ENCODE peak calls at places on chromosomes 16 and 17, in six cellular contexts. M, Y, K, Z, T and O are unnamed samples.

GRCh38 chr16:71854369-71854948 is 8.7 kb downstream of the ATXN1L start:
- DNase-seq in M (no peak), Y (no peak), K (no peak), Z (no peak), T (no peak), O (no peak)

GRCh38 chr17:38556234-38556633 is 49.5 kb downstream of the SRCIN1 start:
- DNase-seq in M (no peak), Y (no peak), K (no peak), Z (no peak), T (no peak), O (no peak)

GRCh38 chr16:64089697-64090096 is 1032.2 kb downstream of the CDH11 start:
- DNase-seq in M (peak), Y (peak), K (peak), Z (no peak), T (peak), O (peak)

GRCh38 chr16:920722-921121 is 50.1 kb downstream of the LMF1 start:
- DNase-seq in M (no peak), Y (no peak), K (peak), Z (no peak), T (peak), O (no peak)

GRCh38 chr16:24218299-24218698 is 37.8 kb upstream of the CACNG3 start:
- DNase-seq in M (no peak), Y (no peak), K (no peak), Z (no peak), T (no peak), O (no peak)

GRCh38 chr17:61389670-61390478 is 9.8 kb upstream of the TBX2 start:
- DNase-seq in M (peak), Y (no peak), K (peak), Z (no peak), T (peak), O (peak)

GRCh38 chr16:57534337-57534880 is 2.0 kb downstream of the CCDC102A start:
- DNase-seq in M (peak), Y (no peak), K (no peak), Z (no peak), T (no peak), O (no peak)

GRCh38 chr17:71232801-71233559 is 887.8 kb upstream of the SOX9 start:
- DNase-seq in M (no peak), Y (no peak), K (peak), Z (no peak), T (peak), O (no peak)

GRCh38 chr17:50259484-50260324 is 14.6 kb upstream of the TMEM92 start:
- DNase-seq in M (peak), Y (no peak), K (no peak), Z (no peak), T (no peak), O (no peak)

GRCh38 chr16:77918792-77919707 is 103.3 kb upstream of the CLEC3A start:
- DNase-seq in M (no peak), Y (no peak), K (peak), Z (no peak), T (peak), O (no peak)

GRCh38 chr17:44733753-44734152 is 25.0 kb upstream of the ADAM11 start:
- DNase-seq in M (peak), Y (no peak), K (no peak), Z (no peak), T (no peak), O (peak)

GRCh38 chr16:68995011-68995504 is 110.4 kb upstream of the HAS3 start:
- DNase-seq in M (peak), Y (no peak), K (peak), Z (peak), T (peak), O (peak)

GRCh38 chr16:49453983-49454382 is 80.4 kb downstream of the C16orf78 start:
- DNase-seq in M (no peak), Y (no peak), K (no peak), Z (no peak), T (no peak), O (no peak)

DNA sequence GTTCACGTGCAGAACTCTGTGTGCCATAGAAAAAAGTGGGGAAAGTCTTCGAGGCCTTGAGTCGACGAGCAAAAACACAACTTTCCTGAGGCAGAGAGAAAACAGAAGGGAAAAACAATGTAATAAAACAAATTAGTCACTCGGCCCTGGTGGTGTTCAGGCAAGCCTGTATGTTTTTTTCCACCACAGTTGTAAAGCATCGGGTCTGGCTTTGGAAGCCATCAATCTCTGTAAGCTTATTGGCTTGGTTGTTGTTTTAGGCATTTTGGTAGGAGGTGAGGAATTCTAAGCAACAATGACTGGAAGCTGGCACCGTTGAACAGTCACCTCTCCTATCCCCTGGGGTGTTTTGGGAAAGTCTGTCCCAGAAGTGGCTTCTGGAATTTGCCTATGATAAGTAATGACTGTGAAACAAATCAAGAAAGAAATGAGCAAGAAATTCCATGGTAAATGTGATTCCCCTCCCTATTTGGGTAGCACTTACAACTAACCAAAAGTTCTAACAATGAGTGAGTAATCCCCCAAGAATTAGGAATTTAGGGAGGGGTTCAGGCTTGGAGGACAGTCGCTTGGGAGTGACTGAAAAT is 2.8 kb downstream of the CDH13 start:
- DNase-seq in M (no peak), Y (no peak), K (peak), Z (no peak), T (peak), O (peak)
- H3K9ac ChIP-seq in M (no peak), Y (no peak), K (no peak), Z (no peak), T (peak), O (no peak)

DNA sequence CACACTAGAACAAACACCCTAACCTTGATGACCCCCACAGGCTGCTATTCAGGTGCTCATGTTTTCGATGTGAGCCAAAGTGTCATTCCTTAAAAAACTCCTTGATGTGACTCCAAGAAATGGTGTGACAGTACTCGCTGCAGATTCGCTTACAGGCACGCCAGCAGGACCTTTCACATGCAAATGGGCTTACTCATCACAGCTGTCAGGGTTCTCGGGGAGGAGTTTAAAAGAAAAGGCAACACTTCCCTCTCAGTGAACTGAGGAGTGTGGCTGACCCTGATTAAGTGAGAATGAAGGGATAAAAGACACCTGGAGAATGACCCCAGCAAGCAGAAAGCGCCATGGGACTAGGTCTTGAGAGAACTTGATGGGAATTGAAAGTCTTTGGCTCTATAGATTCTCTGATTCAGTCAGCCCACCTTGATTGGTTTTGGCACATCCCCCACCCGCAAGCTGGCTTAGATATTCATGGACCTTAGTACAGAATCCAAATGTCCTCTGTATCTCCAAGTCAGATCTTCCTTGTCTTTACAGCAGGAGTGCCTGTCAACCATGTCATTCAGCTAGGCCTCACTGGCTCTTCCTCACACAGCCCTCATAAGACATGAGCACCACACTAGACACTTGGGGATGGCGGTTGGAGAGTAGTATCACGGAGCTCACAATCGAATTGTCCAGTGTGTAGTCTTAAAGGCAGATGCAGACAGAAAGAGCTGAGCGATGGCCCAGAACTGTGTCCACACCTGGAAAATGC is 82.6 kb downstream of the HIC1 start:
- DNase-seq in M (peak), Y (peak), K (peak), Z (peak), T (peak), O (peak)
- H2BK15ac ChIP-seq in M (no peak), Y (no peak), K (peak), Z (no peak), T (no peak), O (no peak)

GRCh38 chr17:75088902-75089417 is 1.2 kb downstream of the SLC16A5 start:
- DNase-seq in M (peak), Y (no peak), K (no peak), Z (no peak), T (peak), O (peak)

GRCh38 chr17:75090871-75091854 is 3.4 kb downstream of the SLC16A5 start:
- DNase-seq in M (peak), Y (no peak), K (no peak), Z (no peak), T (no peak), O (no peak)

GRCh38 chr17:75093543-75094158 is 5.9 kb downstream of the SLC16A5 start:
- DNase-seq in M (no peak), Y (no peak), K (no peak), Z (no peak), T (no peak), O (no peak)

GRCh38 chr17:75094871-75095399 is 7.2 kb downstream of the SLC16A5 start:
- DNase-seq in M (no peak), Y (no peak), K (no peak), Z (no peak), T (no peak), O (no peak)

GRCh38 chr17:75091855-75092327 is 4.1 kb downstream of the SLC16A5 start:
- DNase-seq in M (no peak), Y (no peak), K (no peak), Z (no peak), T (peak), O (no peak)
- H3K9ac ChIP-seq in M (no peak), Y (peak), K (no peak), Z (no peak), T (no peak), O (peak)

GRCh38 chr16:88026964-88027938 is 76.0 kb downstream of the BANP start:
- DNase-seq in M (no peak), Y (no peak), K (no peak), Z (no peak), T (no peak), O (no peak)
- H2BK15ac ChIP-seq in M (no peak), Y (no peak), K (no peak), Z (no peak), T (no peak), O (no peak)

DNA sequence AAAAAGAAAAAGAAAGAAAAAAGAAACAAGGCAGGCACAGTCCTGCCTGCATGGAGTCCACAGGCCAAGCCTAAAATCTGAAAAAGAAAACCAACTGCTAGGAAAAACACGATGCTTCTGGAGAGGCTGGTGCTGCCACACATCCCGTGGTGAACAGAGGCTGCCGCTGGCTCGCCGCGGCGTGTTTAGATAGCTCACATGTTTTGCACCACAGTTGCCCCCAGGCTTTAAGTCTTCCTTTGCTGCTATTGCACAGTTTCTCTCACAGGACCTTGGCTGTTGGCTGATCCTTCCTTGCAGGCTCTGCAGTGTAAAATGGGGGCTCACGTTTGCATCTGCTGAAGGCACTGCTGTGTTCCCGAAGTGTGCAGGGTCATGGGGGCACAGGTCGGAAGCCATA is 8.6 kb downstream of the SLC6A4 start:
- DNase-seq in M (no peak), Y (no peak), K (no peak), Z (no peak), T (no peak), O (no peak)
- H3K9ac ChIP-seq in M (no peak), Y (peak), K (no peak), Z (no peak), T (no peak), O (no peak)

GRCh38 chr16:67943256-67943618 is 683 bp downstream of the LCAT start:
- DNase-seq in M (no peak), Y (no peak), K (no peak), Z (no peak), T (no peak), O (no peak)

GRCh38 chr16:67941469-67942199 is 2.3 kb downstream of the LCAT start:
- DNase-seq in M (no peak), Y (no peak), K (no peak), Z (no peak), T (no peak), O (no peak)

GRCh38 chr16:67942510-67943255 is 1.2 kb downstream of the LCAT start:
- DNase-seq in M (peak), Y (no peak), K (no peak), Z (no peak), T (no peak), O (no peak)

GRCh38 chr16:67940436-67941089 is 3.4 kb downstream of the LCAT start:
- DNase-seq in M (no peak), Y (no peak), K (no peak), Z (no peak), T (no peak), O (no peak)

DNA sequence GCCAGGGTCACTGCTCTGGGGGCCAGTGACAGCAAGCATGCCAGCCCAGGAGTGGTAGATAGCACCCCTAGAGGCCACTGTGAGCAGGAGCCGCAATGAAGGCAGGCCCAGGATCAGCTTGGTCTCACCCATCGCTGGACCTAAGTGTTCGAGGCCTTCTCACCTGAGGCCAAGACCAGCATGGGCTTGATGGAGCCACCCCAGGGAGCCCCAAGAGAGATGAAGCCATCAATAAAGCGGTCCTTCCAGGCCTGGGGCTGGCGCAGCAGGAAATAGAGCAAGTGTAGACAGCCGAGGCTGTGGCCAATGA is 1.8 kb downstream of the LCAT start:
- DNase-seq in M (peak), Y (no peak), K (peak), Z (peak), T (peak), O (peak)
- H2BK15ac ChIP-seq in M (no peak), Y (no peak), K (no peak), Z (no peak), T (no peak), O (no peak)

GRCh38 chr16:29794231-29794710 is 3.7 kb downstream of the KIF22 start:
- DNase-seq in M (no peak), Y (no peak), K (no peak), Z (no peak), T (no peak), O (no peak)
- H3K9ac ChIP-seq in M (no peak), Y (no peak), K (no peak), Z (no peak), T (no peak), O (no peak)

DNA sequence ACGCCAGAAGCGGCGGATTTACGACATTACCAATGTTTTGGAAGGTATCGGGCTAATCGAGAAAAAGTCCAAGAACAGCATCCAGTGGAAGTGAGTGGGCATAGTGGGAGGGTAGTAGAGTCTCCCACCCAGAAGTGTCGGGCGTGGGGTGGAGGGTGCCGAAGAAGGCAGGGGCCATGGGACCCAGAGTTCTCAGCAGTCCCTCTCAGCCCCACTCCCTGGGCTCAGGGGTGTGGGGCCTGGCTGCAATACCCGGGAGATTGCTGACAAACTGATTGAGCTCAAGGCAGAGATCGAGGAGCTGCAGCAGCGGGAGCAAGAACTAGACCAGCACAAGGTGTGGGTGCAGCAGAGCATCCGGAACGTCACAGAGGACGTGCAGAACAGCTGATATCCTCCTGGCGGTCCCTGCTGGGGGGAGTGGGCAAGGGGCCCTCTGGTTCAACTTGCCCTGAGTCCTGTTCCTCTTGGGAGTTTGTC is 866 bp downstream of the E2F4 start:
- DNase-seq in M (no peak), Y (no peak), K (no peak), Z (no peak), T (no peak), O (no peak)
- H2BK15ac ChIP-seq in M (no peak), Y (no peak), K (peak), Z (no peak), T (no peak), O (no peak)

DNA sequence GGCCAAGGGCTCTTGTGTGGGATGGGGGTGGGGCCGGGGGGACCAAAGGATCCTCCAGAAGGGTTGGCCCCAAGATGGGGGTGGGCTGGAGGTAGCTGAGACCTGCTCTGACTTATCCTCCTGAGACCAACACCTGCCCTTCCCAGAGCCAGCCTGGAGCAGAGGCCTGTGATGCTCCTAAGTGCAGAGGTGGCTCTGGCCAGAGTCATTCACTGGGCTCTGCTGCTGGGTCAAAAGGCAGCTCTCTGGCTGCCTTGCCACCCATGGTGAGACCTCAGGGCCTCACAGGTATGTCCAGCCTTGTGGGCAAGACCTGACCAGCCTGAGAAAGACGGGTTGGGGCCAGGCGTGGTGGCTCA is 402 bp downstream of the SERPINF2 start:
- DNase-seq in M (no peak), Y (no peak), K (no peak), Z (no peak), T (no peak), O (no peak)
- H3K9ac ChIP-seq in M (no peak), Y (no peak), K (no peak), Z (no peak), T (no peak), O (no peak)

GRCh38 chr17:72677714-72678390 is 414.6 kb downstream of the SLC39A11 start:
- DNase-seq in M (no peak), Y (no peak), K (peak), Z (no peak), T (peak), O (no peak)
- H2BK15ac ChIP-seq in M (no peak), Y (no peak), K (peak), Z (no peak), T (no peak), O (no peak)